ENCODE peak calls at places on chromosomes 4 and X, in seven cellular contexts. X is neural progenitor cell, Y is ovary, W is ascending aorta, H is H9, U is choroid plexus epithelial cell, J is cardiac muscle cell. F is an unnamed sample.

GRCh38 chr4:3727847-3728469 is 38.2 kb upstream of the ADRA2C start:
- DNase-seq in X (no peak), Y (no peak), W (no peak), H (no peak), U (no peak), J (no peak), F (no peak)

GRCh38 chrX:38868941-38869378 is 67.7 kb downstream of the MID1IP1 start:
- DNase-seq in X (no peak), Y (no peak), W (peak; percentile 65), H (no peak), U (peak; percentile 57), J (peak; percentile 64), F (no peak)

GRCh38 chr4:56613101-56613862 is 67.8 kb downstream of the HOPX start:
- DNase-seq in X (no peak), Y (no peak), W (no peak), H (no peak), U (peak; percentile 67), J (peak; percentile 57), F (no peak)

GRCh38 chr4:174604198-174604597 is 81.9 kb upstream of the HPGD start:
- DNase-seq in X (no peak), Y (no peak), W (no peak), H (no peak), U (peak; percentile 81), J (peak; percentile 60), F (no peak)

GRCh38 chr4:160319221-160319867 is 1216.5 kb downstream of the RAPGEF2 start:
- DNase-seq in X (no peak), Y (no peak), W (no peak), H (no peak), U (peak; percentile 74), J (peak; percentile 11), F (no peak)

GRCh38 chrX:374566-374965 is 12.1 kb downstream of the PPP2R3B start:
- DNase-seq in X (no peak), Y (no peak), W (no peak), H (no peak), U (no peak), J (no peak), F (peak; percentile 29)

GRCh38 chr4:127140306-127140705 is 492.5 kb upstream of the INTU start:
- DNase-seq in X (no peak), Y (no peak), W (no peak), H (no peak), U (peak; percentile 78), J (no peak), F (no peak)

GRCh38 chr4:101885574-101885973 is 95.0 kb downstream of the BANK1 start:
- DNase-seq in X (no peak), Y (no peak), W (no peak), H (no peak), U (no peak), J (peak; percentile 6), F (no peak)

GRCh38 chr4:174522183-174523002 is at the start of gene HPGD:
- DNase-seq in X (peak; percentile 71), Y (peak; percentile 28), W (peak; percentile 68), H (peak; percentile 68), U (peak; percentile 14), J (no peak), F (peak; percentile 45)

DNA sequence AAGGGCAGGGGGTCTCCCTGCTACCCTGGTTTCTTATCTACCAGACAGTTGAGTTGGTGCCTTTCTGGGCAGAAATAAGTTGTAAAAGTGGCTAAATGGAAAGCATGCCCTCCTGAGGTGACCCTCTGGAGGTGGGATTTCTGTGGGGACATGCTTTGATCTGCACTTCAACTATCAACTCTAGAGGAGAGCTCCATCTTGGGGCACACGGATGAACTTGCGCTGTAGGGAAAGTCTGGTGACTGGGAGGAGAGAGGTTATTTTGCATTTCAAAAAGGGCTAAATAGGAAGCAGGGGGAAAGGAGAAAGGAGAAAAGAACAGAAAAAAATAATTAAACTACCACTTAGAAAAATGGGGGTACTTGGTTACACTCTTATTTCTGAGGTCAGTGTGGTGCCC is 12.7 kb upstream of the RHOXF2B start:
- DNase-seq in X (peak; percentile 5), Y (no peak), W (no peak), H (peak; percentile 39), U (no peak), J (no peak), F (no peak)
- TF ChIP-seq CTCF in X (peak; percentile 14), Y (no peak), W (no peak), H (peak; percentile 48), U (no peak), J (no peak), F (no peak)

GRCh38 chrX:7926914-7927258 is 327 bp downstream of the PNPLA4 start:
- DNase-seq in X (no peak), Y (no peak), W (no peak), H (no peak), U (no peak), J (no peak), F (no peak)

GRCh38 chrX:7926501-7926900 is 712 bp downstream of the PNPLA4 start:
- DNase-seq in X (no peak), Y (no peak), W (no peak), H (no peak), U (peak; percentile 3), J (peak; percentile 1), F (no peak)

GRCh38 chrX:7925867-7926472 is 1.2 kb downstream of the PNPLA4 start:
- DNase-seq in X (peak; percentile 68), Y (peak; percentile 51), W (peak; percentile 69), H (peak; percentile 59), U (peak; percentile 82), J (peak; percentile 75), F (peak; percentile 39)

GRCh38 chrX:7921750-7922149 is 5.5 kb downstream of the PNPLA4 start:
- DNase-seq in X (no peak), Y (no peak), W (no peak), H (no peak), U (no peak), J (no peak), F (no peak)

DNA sequence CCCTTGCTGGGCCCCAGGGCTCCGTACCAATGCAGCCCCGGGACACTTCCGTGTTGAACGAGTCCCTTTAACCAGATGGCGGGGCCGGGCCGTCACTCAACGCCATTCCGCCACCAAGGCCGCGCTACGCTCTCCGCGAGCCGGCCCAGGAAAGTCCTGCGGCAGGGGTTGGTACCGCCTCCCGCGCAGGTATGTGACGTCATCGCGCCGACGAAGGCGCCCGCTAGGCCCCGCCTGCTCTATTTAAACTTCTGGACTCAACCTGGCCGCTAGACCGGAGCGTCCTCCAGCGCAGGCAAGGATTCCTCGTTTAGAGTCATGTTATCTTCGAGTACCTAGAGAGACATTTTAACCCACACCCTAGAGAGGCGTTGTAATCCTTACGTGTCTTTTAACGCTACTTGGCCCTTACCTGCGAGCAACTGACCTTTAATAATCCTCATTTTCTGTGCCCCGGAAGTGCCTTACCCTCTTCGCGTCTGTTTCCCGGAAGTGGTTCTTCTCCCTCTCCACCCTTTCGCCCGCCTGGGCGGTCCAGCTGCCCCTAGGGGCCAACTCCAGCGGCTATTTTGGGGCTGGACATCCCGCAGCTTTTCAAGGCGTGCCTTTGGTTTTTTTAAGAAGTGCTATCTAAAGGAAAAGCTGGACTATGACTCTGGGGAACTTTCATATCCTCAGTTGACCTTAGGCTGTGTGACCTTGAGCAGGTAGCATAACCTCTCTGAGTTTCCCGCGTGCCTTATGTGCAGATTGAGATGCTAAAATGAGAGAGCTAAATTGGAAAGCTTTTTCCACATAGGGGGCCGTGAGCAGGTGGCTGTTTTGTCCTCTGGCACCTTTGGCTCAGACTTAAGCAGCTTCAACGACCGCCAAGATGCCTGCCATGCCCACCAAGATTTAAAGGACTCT is at the start of gene PNPLA4:
- DNase-seq in X (peak; percentile 87), Y (peak; percentile 93), W (peak; percentile 83), H (peak; percentile 85), U (peak; percentile 80), J (peak; percentile 83), F (peak; percentile 76)
- TF ChIP-seq CTCF in X (peak; percentile 41), Y (no peak), W (no peak), H (peak; percentile 27), U (peak; percentile 42), J (no peak), F (no peak)

GRCh38 chrX:133179500-133179899 is 38.7 kb downstream of the TFDP3 start:
- DNase-seq in X (no peak), Y (no peak), W (no peak), H (no peak), U (no peak), J (no peak), F (no peak)
- TF ChIP-seq CTCF in X (peak; percentile 30), Y (no peak), W (no peak), H (peak; percentile 53), U (no peak), J (no peak), F (no peak)

GRCh38 chr4:93764647-93765246 is 63.8 kb upstream of the ATOH1 start:
- DNase-seq in X (peak; percentile 55), Y (no peak), W (no peak), H (no peak), U (peak; percentile 67), J (peak; percentile 62), F (peak; percentile 61)
- TF ChIP-seq CTCF in X (peak; percentile 97), Y (peak; percentile 19), W (peak; percentile 43), H (peak; percentile 91), U (peak; percentile 72), J (peak; percentile 68), F (peak; percentile 53)

GRCh38 chr4:78213218-78213617 is 156.1 kb downstream of the FRAS1 start:
- DNase-seq in X (no peak), Y (no peak), W (no peak), H (no peak), U (no peak), J (no peak), F (no peak)
- TF ChIP-seq CTCF in X (no peak), Y (no peak), W (no peak), H (no peak), U (no peak), J (no peak), F (no peak)

GRCh38 chr4:31045724-31046318 is 325.7 kb downstream of the PCDH7 start:
- DNase-seq in X (no peak), Y (no peak), W (no peak), H (no peak), U (peak; percentile 62), J (peak; percentile 33), F (no peak)
- TF ChIP-seq CTCF in X (peak; percentile 64), Y (no peak), W (peak; percentile 11), H (peak; percentile 81), U (peak; percentile 66), J (peak; percentile 54), F (no peak)

DNA sequence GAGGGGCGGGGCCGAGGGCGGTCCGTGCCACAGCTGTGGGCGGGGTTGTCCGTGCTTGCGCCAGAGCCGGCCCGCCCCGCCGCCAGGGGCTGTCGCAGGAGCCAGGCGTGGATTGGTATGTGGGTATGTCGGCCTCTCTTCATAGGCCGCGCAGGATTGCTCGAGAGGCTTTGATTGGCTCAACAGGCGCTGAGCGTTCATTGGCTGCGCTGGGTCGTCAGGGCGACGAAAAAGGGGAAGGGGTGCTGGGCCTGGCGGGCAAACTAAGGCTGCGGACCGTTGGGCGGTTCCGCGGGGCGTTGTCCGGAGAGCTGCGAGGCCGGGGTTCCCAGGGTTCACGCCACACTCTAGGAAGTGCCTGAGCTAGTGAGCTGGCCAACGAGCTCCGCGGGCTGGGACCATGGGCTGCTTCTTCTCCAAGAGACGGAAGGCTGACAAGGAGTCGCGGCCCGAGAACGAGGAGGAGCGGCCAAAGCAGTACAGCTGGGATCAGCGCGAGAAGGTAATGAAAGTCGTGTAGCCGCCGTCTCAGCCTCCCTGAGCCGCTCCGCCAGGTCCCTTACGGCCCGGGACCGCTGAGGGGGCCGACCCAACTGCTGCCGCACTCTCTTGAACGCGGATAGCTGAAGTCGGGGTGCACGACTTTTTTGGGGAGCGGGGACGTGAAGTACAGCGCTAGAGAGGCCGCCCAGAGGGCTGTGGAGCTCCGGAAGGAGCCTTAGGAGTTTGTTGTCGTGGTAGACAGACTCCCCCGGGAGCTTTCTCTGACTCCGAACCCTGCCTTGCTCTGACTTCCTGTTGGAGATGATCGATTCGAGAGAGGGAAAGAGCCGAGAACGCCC is at the start of gene RP2:
- DNase-seq in X (peak; percentile 95), Y (peak; percentile 92), W (peak; percentile 96), H (peak; percentile 95), U (peak; percentile 95), J (peak; percentile 95), F (peak; percentile 81)
- TF ChIP-seq CTCF in X (no peak), Y (no peak), W (no peak), H (peak; percentile 17), U (no peak), J (no peak), F (no peak)

F was measured in GM20000.